ENCODE peak calls at places on chromosome X, in five cellular contexts. One of them, this sample, is unnamed.

GRCh38 chrX:132257116-132257515 is 37.9 kb upstream of the RAP2C start:
- DNase-seq in SJSA1: no peak
- DNase-seq in heart left ventricle: no peak
- DNase-seq in sigmoid colon: no peak
- DNase-seq in mucosa of descending colon: no peak
- DNase-seq in this sample: no peak

GRCh38 chrX:115330498-115331138 is 41.1 kb downstream of the LUZP4 start:
- DNase-seq in sigmoid colon: peak; percentile 71
- DNase-seq in heart left ventricle: no peak
- DNase-seq in mucosa of descending colon: peak; percentile 9
- DNase-seq in SJSA1: peak; percentile 41
- DNase-seq in this sample: no peak

GRCh38 chrX:70479197-70479969 is 34.7 kb downstream of the DLG3 start:
- DNase-seq in heart left ventricle: no peak
- DNase-seq in sigmoid colon: no peak
- DNase-seq in SJSA1: peak; percentile 77
- DNase-seq in mucosa of descending colon: peak; percentile 50
- DNase-seq in this sample: no peak

GRCh38 chrX:20361890-20362262 is 95.2 kb upstream of the RPS6KA3 start:
- DNase-seq in SJSA1: no peak
- DNase-seq in mucosa of descending colon: no peak
- DNase-seq in heart left ventricle: no peak
- DNase-seq in sigmoid colon: no peak
- DNase-seq in this sample: no peak

GRCh38 chrX:69158166-69159040 is 6.8 kb downstream of the PJA1 start:
- DNase-seq in SJSA1: peak; percentile 43
- DNase-seq in heart left ventricle: peak; percentile 86
- DNase-seq in sigmoid colon: peak; percentile 85
- DNase-seq in mucosa of descending colon: peak; percentile 40
- DNase-seq in this sample: peak; percentile 70

GRCh38 chrX:50003927-50004326 is 81.5 kb downstream of the CLCN5 start:
- DNase-seq in sigmoid colon: no peak
- DNase-seq in SJSA1: no peak
- DNase-seq in mucosa of descending colon: no peak
- DNase-seq in heart left ventricle: no peak
- DNase-seq in this sample: no peak

GRCh38 chrX:39017716-39018115 is 216.5 kb downstream of the MID1IP1 start:
- DNase-seq in SJSA1: no peak
- DNase-seq in heart left ventricle: no peak
- DNase-seq in mucosa of descending colon: no peak
- DNase-seq in sigmoid colon: no peak
- DNase-seq in this sample: no peak

GRCh38 chrX:81174286-81174685 is 27.4 kb downstream of the HMGN5 start:
- DNase-seq in SJSA1: peak; percentile 18
- DNase-seq in mucosa of descending colon: no peak
- DNase-seq in sigmoid colon: no peak
- DNase-seq in heart left ventricle: no peak
- DNase-seq in this sample: no peak

GRCh38 chrX:57232658-57233360 is 53.7 kb upstream of the FAAH2 start:
- DNase-seq in mucosa of descending colon: no peak
- DNase-seq in sigmoid colon: no peak
- DNase-seq in heart left ventricle: no peak
- DNase-seq in SJSA1: no peak
- DNase-seq in this sample: no peak

GRCh38 chrX:140762061-140762460 is 52.5 kb downstream of the LINC00632 start:
- DNase-seq in heart left ventricle: peak; percentile 39
- DNase-seq in SJSA1: peak; percentile 12
- DNase-seq in mucosa of descending colon: peak; percentile 28
- DNase-seq in sigmoid colon: peak; percentile 61
- DNase-seq in this sample: no peak

GRCh38 chrX:48892896-48893295 is 4.7 kb downstream of the TIMM17B start:
- DNase-seq in sigmoid colon: no peak
- DNase-seq in SJSA1: no peak
- DNase-seq in heart left ventricle: no peak
- DNase-seq in mucosa of descending colon: no peak
- DNase-seq in this sample: no peak

GRCh38 chrX:155881158-155881993 is at the start of gene VAMP7:
- DNase-seq in mucosa of descending colon: peak; percentile 87
- DNase-seq in SJSA1: peak; percentile 81
- DNase-seq in sigmoid colon: peak; percentile 92
- DNase-seq in heart left ventricle: peak; percentile 93
- DNase-seq in this sample: peak; percentile 86

GRCh38 chrX:41452565-41452964 is 5.4 kb downstream of the NYX start:
- DNase-seq in mucosa of descending colon: no peak
- DNase-seq in heart left ventricle: no peak
- DNase-seq in sigmoid colon: no peak
- DNase-seq in SJSA1: peak; percentile 23
- DNase-seq in this sample: no peak

GRCh38 chrX:8704184-8704583 is 27.8 kb downstream of the ANOS1 start:
- DNase-seq in SJSA1: no peak
- DNase-seq in sigmoid colon: no peak
- DNase-seq in heart left ventricle: no peak
- DNase-seq in mucosa of descending colon: no peak
- DNase-seq in this sample: no peak

GRCh38 chrX:150348365-150348764 is 14.8 kb upstream of the MAMLD1 start:
- DNase-seq in heart left ventricle: no peak
- DNase-seq in mucosa of descending colon: peak; percentile 4
- DNase-seq in sigmoid colon: no peak
- DNase-seq in SJSA1: no peak
- DNase-seq in this sample: no peak

GRCh38 chrX:45077748-45078424 is 122.8 kb downstream of the DIPK2B start:
- DNase-seq in sigmoid colon: no peak
- DNase-seq in heart left ventricle: no peak
- DNase-seq in SJSA1: no peak
- DNase-seq in mucosa of descending colon: no peak
- DNase-seq in this sample: no peak

DNA sequence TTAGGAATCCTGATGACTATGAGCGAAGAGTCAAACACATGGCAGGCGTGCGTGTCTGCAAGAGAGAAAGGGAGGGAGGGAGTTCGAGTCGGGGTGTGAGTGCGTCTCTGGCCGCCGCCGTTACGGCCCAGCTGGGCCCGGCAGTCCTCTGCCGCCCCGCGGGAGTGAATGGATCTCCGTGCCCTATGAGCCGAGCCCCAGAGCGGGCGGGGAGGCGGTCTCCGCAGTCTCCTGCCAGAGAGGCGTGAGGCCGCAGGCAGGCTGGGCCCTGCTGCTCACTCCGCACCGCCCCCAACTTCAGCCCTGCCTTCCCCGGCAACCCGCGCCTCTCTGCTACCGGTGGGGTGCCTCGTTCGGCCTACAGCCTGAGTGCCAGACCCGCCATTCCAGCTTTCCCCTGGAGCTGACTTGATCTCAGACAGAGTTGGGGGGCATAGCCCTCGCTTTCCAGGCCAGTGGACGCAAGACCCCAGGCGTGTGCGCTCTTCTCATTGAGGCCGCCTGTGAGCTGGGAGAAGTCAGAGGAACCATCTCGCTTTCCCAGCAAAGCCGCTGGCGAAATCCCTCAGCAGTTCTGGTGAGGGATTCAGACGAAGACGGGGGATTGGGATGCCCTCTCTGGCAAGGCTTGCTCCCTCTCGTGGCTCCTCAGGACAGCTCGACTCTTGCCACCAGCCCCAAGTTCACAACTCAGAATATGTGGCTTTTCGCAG is 1.4 kb downstream of the SLC16A2 start:
- DNase-seq in mucosa of descending colon: peak; percentile 21
- DNase-seq in SJSA1: peak; percentile 49
- DNase-seq in sigmoid colon: peak; percentile 90
- DNase-seq in heart left ventricle: peak; percentile 74
- DNase-seq in this sample: peak; percentile 79
- H3K4me3 ChIP-seq in mucosa of descending colon: no peak overlapping the region
- H3K4me3 ChIP-seq in SJSA1: peak overlapping the region; percentile 55
- H3K4me3 ChIP-seq in sigmoid colon: peak overlapping the region; percentile 55
- H3K4me3 ChIP-seq in heart left ventricle: peak overlapping the region; percentile 78
- H3K4me3 ChIP-seq in this sample: peak overlapping the region; percentile 78

DNA sequence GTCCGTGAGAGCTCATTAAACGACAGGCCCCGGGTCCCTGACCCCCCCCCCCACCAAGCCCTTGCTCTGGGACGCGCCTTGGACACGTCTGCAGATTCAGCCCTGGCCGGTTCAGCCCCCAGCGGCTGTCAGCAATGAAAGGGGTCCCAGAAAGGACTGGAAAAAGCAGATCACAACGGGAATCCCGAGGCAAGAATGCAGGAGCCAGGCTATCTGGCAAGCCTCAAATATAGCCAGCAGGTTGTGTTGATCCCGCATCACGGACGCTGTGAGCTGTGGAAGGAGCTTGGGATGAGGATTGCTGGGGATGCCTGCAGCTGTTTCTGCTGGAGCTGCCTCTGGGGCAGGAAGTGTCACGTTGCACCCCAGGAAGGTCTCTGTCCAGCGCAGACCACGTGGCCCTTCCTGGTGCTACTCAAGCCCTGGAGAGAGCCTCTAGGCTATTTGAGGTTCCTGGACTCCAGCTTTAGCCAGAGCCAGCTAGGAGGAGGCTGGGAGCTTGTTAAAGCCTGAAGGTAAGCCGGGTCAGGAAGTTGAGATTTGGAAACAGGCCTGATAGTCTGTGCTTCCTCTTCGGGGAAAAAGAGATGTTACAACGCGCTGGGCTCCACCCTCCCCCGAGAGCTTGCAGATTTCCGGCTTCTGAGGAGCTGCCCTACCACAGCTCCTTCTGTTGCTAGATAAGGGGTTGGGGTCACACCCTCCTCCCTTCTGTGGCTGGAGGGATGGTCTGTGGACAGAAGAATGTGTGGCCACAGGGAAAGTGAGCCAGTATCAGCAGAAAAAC is 19.3 kb upstream of the CSF2RA start:
- DNase-seq in mucosa of descending colon: peak; percentile 38
- DNase-seq in heart left ventricle: peak; percentile 70
- DNase-seq in sigmoid colon: peak; percentile 76
- DNase-seq in SJSA1: no peak
- DNase-seq in this sample: peak; percentile 85
- H3K4me3 ChIP-seq in mucosa of descending colon: no peak overlapping the region
- H3K4me3 ChIP-seq in heart left ventricle: peak overlapping the region; percentile 37
- H3K4me3 ChIP-seq in sigmoid colon: peak overlapping the region; percentile 3
- H3K4me3 ChIP-seq in SJSA1: no peak overlapping the region
- H3K4me3 ChIP-seq in this sample: peak overlapping the region; percentile 6

GRCh38 chrX:367349-367748 is 19.4 kb downstream of the PPP2R3B start:
- DNase-seq in SJSA1: no peak
- DNase-seq in mucosa of descending colon: no peak
- DNase-seq in sigmoid colon: no peak
- DNase-seq in heart left ventricle: no peak
- DNase-seq in this sample: peak; percentile 35
- H3K4me3 ChIP-seq in SJSA1: no peak overlapping the region
- H3K4me3 ChIP-seq in mucosa of descending colon: no peak overlapping the region
- H3K4me3 ChIP-seq in sigmoid colon: no peak overlapping the region
- H3K4me3 ChIP-seq in heart left ventricle: no peak overlapping the region
- H3K4me3 ChIP-seq in this sample: no peak overlapping the region

GRCh38 chrX:112081781-112082482 is 644 bp downstream of the TRPC5 start:
- DNase-seq in heart left ventricle: no peak
- DNase-seq in mucosa of descending colon: no peak
- DNase-seq in sigmoid colon: no peak
- DNase-seq in SJSA1: no peak
- DNase-seq in this sample: no peak
- H3K4me3 ChIP-seq in heart left ventricle: no peak overlapping the region
- H3K4me3 ChIP-seq in mucosa of descending colon: no peak overlapping the region
- H3K4me3 ChIP-seq in sigmoid colon: no peak overlapping the region
- H3K4me3 ChIP-seq in SJSA1: no peak overlapping the region
- H3K4me3 ChIP-seq in this sample: peak overlapping the region; percentile 39

GRCh38 chrX:118530537-118530936 is 34.9 kb downstream of the DOCK11 start:
- DNase-seq in heart left ventricle: no peak
- DNase-seq in SJSA1: no peak
- DNase-seq in sigmoid colon: no peak
- DNase-seq in mucosa of descending colon: no peak
- DNase-seq in this sample: no peak

GRCh38 chrX:118536204-118536603 is 40.6 kb downstream of the DOCK11 start:
- DNase-seq in sigmoid colon: no peak
- DNase-seq in SJSA1: no peak
- DNase-seq in mucosa of descending colon: no peak
- DNase-seq in heart left ventricle: no peak
- DNase-seq in this sample: no peak

GRCh38 chrX:118536687-118537461 is 41.3 kb downstream of the DOCK11 start:
- DNase-seq in sigmoid colon: no peak
- DNase-seq in SJSA1: peak; percentile 33
- DNase-seq in mucosa of descending colon: no peak
- DNase-seq in heart left ventricle: no peak
- DNase-seq in this sample: no peak

GRCh38 chrX:118540342-118540741 is 44.7 kb downstream of the DOCK11 start:
- DNase-seq in mucosa of descending colon: no peak
- DNase-seq in heart left ventricle: no peak
- DNase-seq in SJSA1: no peak
- DNase-seq in sigmoid colon: no peak
- DNase-seq in this sample: no peak

DNA sequence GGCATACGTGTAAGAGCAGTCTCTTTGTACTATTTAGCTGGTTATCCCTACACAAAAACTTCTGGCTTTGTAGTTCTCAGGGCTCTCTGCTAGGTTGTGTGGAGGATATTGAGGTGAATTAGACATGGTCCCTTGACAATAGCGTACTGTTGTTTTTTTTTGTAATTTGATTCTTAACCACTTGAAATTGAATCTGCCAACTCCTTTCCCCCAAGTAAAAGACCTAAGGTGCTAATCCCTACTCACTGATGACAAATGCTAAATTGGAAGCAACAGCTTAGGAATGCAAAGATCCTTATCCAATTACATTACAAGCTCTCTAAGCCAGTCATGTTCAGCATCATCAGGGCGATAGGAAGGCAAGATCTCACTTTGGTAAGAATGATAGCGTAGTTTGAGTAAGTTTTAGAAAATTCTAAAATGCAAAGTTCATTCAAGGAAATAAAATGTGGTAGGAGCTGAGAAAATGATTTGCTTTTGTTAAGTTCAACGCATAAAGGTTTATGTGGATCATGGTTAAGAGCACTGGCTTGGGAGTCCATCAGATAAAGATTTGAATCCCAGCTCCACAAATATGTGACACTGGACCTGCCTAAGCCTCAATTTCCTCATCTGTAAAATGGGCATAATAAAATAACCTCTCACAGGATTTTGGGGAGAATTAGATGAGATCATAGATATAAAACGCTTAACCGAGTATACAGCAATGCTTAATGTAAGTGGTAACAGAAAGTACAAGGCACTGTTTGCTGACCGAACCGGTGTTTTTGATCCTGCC is 39.3 kb downstream of the DOCK11 start:
- DNase-seq in sigmoid colon: no peak
- DNase-seq in heart left ventricle: no peak
- DNase-seq in SJSA1: no peak
- DNase-seq in mucosa of descending colon: no peak
- DNase-seq in this sample: no peak
- H3K4me3 ChIP-seq in sigmoid colon: no peak overlapping the region
- H3K4me3 ChIP-seq in heart left ventricle: no peak overlapping the region
- H3K4me3 ChIP-seq in SJSA1: no peak overlapping the region
- H3K4me3 ChIP-seq in mucosa of descending colon: no peak overlapping the region
- H3K4me3 ChIP-seq in this sample: no peak overlapping the region

DNA sequence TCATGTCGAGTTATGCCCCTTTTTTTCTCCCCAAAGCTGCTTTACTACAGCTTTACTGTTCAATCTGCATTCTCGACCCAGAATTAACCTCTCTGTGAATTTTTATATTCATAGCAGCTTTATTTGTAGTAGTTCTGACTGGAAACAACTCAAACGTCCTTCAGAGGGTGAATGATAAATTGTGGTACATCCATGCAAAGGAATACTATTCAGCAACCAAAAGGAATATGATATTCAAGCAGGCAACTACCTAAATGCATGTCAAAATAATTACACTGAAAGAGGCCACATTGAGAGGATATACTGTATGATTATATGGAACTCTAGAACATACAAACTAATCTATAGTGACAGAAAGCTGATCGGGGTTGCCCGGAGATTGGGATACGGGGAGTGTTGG is 20.0 kb upstream of the MECP2 start:
- DNase-seq in heart left ventricle: no peak
- DNase-seq in sigmoid colon: no peak
- DNase-seq in SJSA1: no peak
- DNase-seq in mucosa of descending colon: no peak
- DNase-seq in this sample: no peak
- H3K4me3 ChIP-seq in heart left ventricle: no peak overlapping the region
- H3K4me3 ChIP-seq in sigmoid colon: no peak overlapping the region
- H3K4me3 ChIP-seq in SJSA1: no peak overlapping the region
- H3K4me3 ChIP-seq in mucosa of descending colon: no peak overlapping the region
- H3K4me3 ChIP-seq in this sample: no peak overlapping the region

GRCh38 chrX:154398668-154399526 is 720 bp downstream of the RPL10 start:
- DNase-seq in sigmoid colon: peak; percentile 95
- DNase-seq in mucosa of descending colon: peak; percentile 88
- DNase-seq in SJSA1: peak; percentile 77
- DNase-seq in heart left ventricle: peak; percentile 92
- DNase-seq in this sample: peak; percentile 86
- H3K4me3 ChIP-seq in sigmoid colon: peak overlapping the region; percentile 65
- H3K4me3 ChIP-seq in mucosa of descending colon: peak overlapping the region; percentile 46
- H3K4me3 ChIP-seq in SJSA1: peak overlapping the region; percentile 58
- H3K4me3 ChIP-seq in heart left ventricle: peak overlapping the region; percentile 99
- H3K4me3 ChIP-seq in this sample: peak overlapping the region; percentile 99

This sample was measured in right cardiac atrium.